ENCODE peak calls at places on chromosomes 7 and 10, in six cellular contexts. R is HCT116; D is Caki2; H is HT-29; N is stimulated activated CD8-positive, alpha-beta memory T cell treated with anti-CD3 and anti-CD28 coated beads, Interleukin-12 subunit alpha, Interleukin-12 subunit beta, amount 100 ng/mL, for 1 hour; I is pulmonary artery endothelial cell. L is an unnamed sample.
A peak's percentile ranks its signal among the peaks of the same experiment; 100 is the strongest.

GRCh38 chr10:120369831-120370230 is 87.2 kb upstream of the PLPP4 start:
- DNase-seq in I (no peak), D (peak; percentile 97), N (no peak), R (no peak), H (no peak), L (no peak)

GRCh38 chr7:116367171-116367813 is 132.2 kb upstream of the CAV2 start:
- DNase-seq in R (no peak), N (no peak), I (no peak), D (no peak), H (peak; percentile 19), L (no peak)

GRCh38 chr7:68865351-68865885 is 732.9 kb upstream of the AUTS2 start:
- DNase-seq in I (no peak), D (peak; percentile 21), H (no peak), N (no peak), R (no peak), L (no peak)

GRCh38 chr7:127976722-127977121 is 54.5 kb downstream of the LRRC4 start:
- DNase-seq in R (no peak), N (no peak), I (no peak), H (no peak), D (no peak), L (no peak)

GRCh38 chr7:83691095-83691494 is 42.2 kb upstream of the SEMA3E start:
- DNase-seq in I (no peak), N (no peak), H (no peak), R (no peak), D (no peak), L (no peak)

GRCh38 chr7:1112625-1113547 is 25.0 kb downstream of the GPER1 start:
- DNase-seq in N (no peak), H (no peak), D (no peak), R (no peak), I (no peak), L (no peak)

GRCh38 chr7:150339369-150339768 is 2.1 kb downstream of the RARRES2 start:
- DNase-seq in H (peak; percentile 50), R (no peak), D (peak; percentile 80), I (no peak), N (no peak), L (no peak)

GRCh38 chr7:141715794-141716689 is 7.9 kb downstream of the WEE2 start:
- DNase-seq in D (no peak), N (no peak), I (no peak), H (no peak), R (no peak), L (no peak)

GRCh38 chr7:28083159-28083997 is 97.2 kb downstream of the JAZF1 start:
- DNase-seq in I (no peak), H (no peak), R (no peak), N (no peak), D (no peak), L (no peak)

GRCh38 chr7:112485766-112486165 is 5.0 kb downstream of the LSMEM1 start:
- DNase-seq in D (no peak), H (no peak), N (no peak), R (no peak), I (no peak), L (no peak)

GRCh38 chr7:5500056-5500776 is 76.6 kb upstream of the TNRC18 start:
- DNase-seq in I (no peak), N (no peak), D (no peak), R (no peak), H (no peak), L (no peak)

GRCh38 chr7:74344128-74344496 is 54.9 kb downstream of the CLIP2 start:
- DNase-seq in R (no peak), N (no peak), D (peak; percentile 75), I (no peak), H (no peak), L (no peak)

GRCh38 chr10:23675588-23675987 is 236.7 kb downstream of the OTUD1 start:
- DNase-seq in I (no peak), N (no peak), D (no peak), H (no peak), R (no peak), L (no peak)

GRCh38 chr10:126400641-126401040 is 12.4 kb upstream of the ADAM12 start:
- DNase-seq in H (no peak), R (no peak), D (no peak), N (no peak), I (no peak), L (no peak)

GRCh38 chr7:2038876-2039728 is 193.6 kb downstream of the MAD1L1 start:
- DNase-seq in N (no peak), I (no peak), R (no peak), D (no peak), H (no peak), L (no peak)

GRCh38 chr10:93437000-93437945 is 44.9 kb downstream of the MYOF start:
- DNase-seq in R (peak; percentile 86), N (no peak), D (peak; percentile 99), H (peak; percentile 93), I (peak; percentile 97), L (no peak)

GRCh38 chr10:32795598-32796183 is 162.3 kb downstream of the ITGB1 start:
- DNase-seq in D (peak; percentile 50), H (peak; percentile 55), R (peak; percentile 16), I (no peak), N (no peak), L (no peak)

L was measured in glomerular endothelial cell.